ENCODE peak calls at places on chromosomes 1 and 21, in four cellular contexts. Z is HT1080; G is stimulated activated CD4-positive, alpha-beta T cell treated with anti-CD3 and anti-CD28 coated beads, Interleukin-1b, Interleukin-23, amount 100 ng/mL, for 4 hours; K is NCI-H1105. J is an unnamed sample.

GRCh38 chr1:226892534-226892895 is 22.1 kb downstream of the PSEN2 start:
- DNase-seq in G (no peak), K (no peak), Z (no peak), J (no peak)

GRCh38 chr1:53909946-53910345 is 16.0 kb downstream of the DIO1 start:
- DNase-seq in K (no peak), G (no peak), Z (no peak), J (no peak)

GRCh38 chr1:204142032-204142974 is 9.5 kb downstream of the ETNK2 start:
- DNase-seq in Z (no peak), K (no peak), G (no peak), J (no peak)

GRCh38 chr1:67390041-67390887 is 39.9 kb downstream of the SERBP1 start:
- DNase-seq in K (no peak), G (no peak), Z (peak), J (no peak)

GRCh38 chr1:32741417-32742131 is 39.0 kb upstream of the SYNC start:
- DNase-seq in K (no peak), Z (no peak), G (no peak), J (no peak)

GRCh38 chr1:50348449-50349241 is 74.6 kb downstream of the DMRTA2 start:
- DNase-seq in G (no peak), K (peak), Z (peak), J (peak)

GRCh38 chr1:114286179-114286578 is 132.5 kb upstream of the SYT6 start:
- DNase-seq in G (no peak), Z (no peak), K (no peak), J (no peak)

GRCh38 chr21:25563399-25564116 is 43.7 kb downstream of the MRPL39 start:
- DNase-seq in Z (peak), G (no peak), K (no peak), J (no peak)

GRCh38 chr21:31929548-31929947 is 56.7 kb downstream of the HUNK start:
- DNase-seq in G (no peak), Z (no peak), K (no peak), J (no peak)

GRCh38 chr1:10671090-10671489 is 125.4 kb downstream of the CASZ1 start:
- DNase-seq in K (no peak), G (no peak), Z (no peak), J (no peak)

GRCh38 chr1:35931424-35932157 is 686 bp downstream of the AGO3 start:
- DNase-seq in K (peak), G (no peak), Z (peak), J (peak)

GRCh38 chr1:185244015-185244747 is 72.9 kb downstream of the IVNS1ABP start:
- DNase-seq in G (peak), K (no peak), Z (peak), J (no peak)

GRCh38 chr1:184701821-184702220 is 52.8 kb downstream of the EDEM3 start:
- DNase-seq in Z (no peak), G (no peak), K (no peak), J (peak)

GRCh38 chr1:202571719-202572339 is 138.4 kb downstream of the SYT2 start:
- DNase-seq in G (no peak), K (no peak), Z (no peak), J (peak)

GRCh38 chr1:245877976-245878375 is 629.1 kb downstream of the SMYD3 start:
- DNase-seq in G (no peak), Z (no peak), K (no peak), J (no peak)

GRCh38 chr1:180168786-180169640 is 14.3 kb downstream of the QSOX1 start:
- DNase-seq in Z (no peak), K (peak), G (no peak), J (peak)

GRCh38 chr1:209490013-209490412 is 93.5 kb upstream of the CAMK1G start:
- DNase-seq in G (no peak), K (no peak), Z (peak), J (peak)

GRCh38 chr1:53470155-53470554 is 11.0 kb downstream of the DMRTB1 start:
- DNase-seq in Z (no peak), G (no peak), K (no peak), J (peak)

GRCh38 chr1:205451759-205452164 is 4.1 kb downstream of the BLACAT1 start:
- DNase-seq in G (no peak), K (no peak), Z (no peak), J (peak)

J was measured in mesendoderm.